ENCODE peak calls at places on chromosomes 4 and X, in seven cellular contexts. L is PC-3, R is mammary epithelial cell, P is neural progenitor cell, D is fibroblast of lung, I is HCT116, M is IMR-90. U is an unnamed sample.

GRCh38 chrX:48714573-48714972 is 18.0 kb downstream of the SUV39H1 start:
- DNase-seq in L (peak; percentile 4), R (no peak), P (no peak), D (peak; percentile 1), I (no peak), M (peak; percentile 17), U (no peak)

GRCh38 chrX:3599787-3600465 is 113.5 kb downstream of the PRKX start:
- DNase-seq in L (no peak), R (no peak), P (no peak), D (no peak), I (no peak), M (no peak), U (peak; percentile 5)

GRCh38 chr4:118765399-118765798 is 70.5 kb downstream of the SEC24D start:
- DNase-seq in L (peak; percentile 82), R (peak; percentile 84), P (no peak), D (peak; percentile 98), I (peak; percentile 54), M (peak; percentile 99), U (peak; percentile 98)

GRCh38 chr4:121818215-121818614 is 5.5 kb downstream of the CCNA2 start:
- DNase-seq in L (no peak), R (no peak), P (no peak), D (no peak), I (no peak), M (no peak), U (no peak)

GRCh38 chr4:150938417-150938816 is 76.7 kb downstream of the LRBA start:
- DNase-seq in L (peak; percentile 7), R (no peak), P (peak; percentile 82), D (no peak), I (no peak), M (no peak), U (no peak)

GRCh38 chr4:167176723-167177367 is 57.4 kb downstream of the SPOCK3 start:
- DNase-seq in L (no peak), R (no peak), P (no peak), D (no peak), I (no peak), M (no peak), U (no peak)

GRCh38 chr4:10704050-10704810 is 19.7 kb upstream of the CLNK start:
- DNase-seq in L (no peak), R (no peak), P (no peak), D (peak; percentile 49), I (no peak), M (peak; percentile 32), U (peak; percentile 59)

GRCh38 chr4:33780952-33781655 is 2463.2 kb downstream of the ARAP2 start:
- DNase-seq in L (peak; percentile 66), R (peak; percentile 12), P (no peak), D (peak; percentile 63), I (peak; percentile 55), M (peak; percentile 49), U (peak; percentile 62)

GRCh38 chr4:140255467-140255866 is 101.5 kb upstream of the MAML3 start:
- DNase-seq in L (no peak), R (no peak), P (no peak), D (peak; percentile 57), I (no peak), M (peak; percentile 67), U (peak; percentile 48)

GRCh38 chr4:20639346-20639745 is 60.9 kb upstream of the PACRGL start:
- DNase-seq in L (no peak), R (no peak), P (no peak), D (no peak), I (no peak), M (no peak), U (no peak)

GRCh38 chrX:94178145-94178790 is 504.3 kb downstream of the FAM133A start:
- DNase-seq in L (peak; percentile 57), R (peak; percentile 72), P (no peak), D (no peak), I (no peak), M (no peak), U (no peak)

GRCh38 chr4:70830054-70830453 is 9.6 kb downstream of the GRSF1 start:
- DNase-seq in L (no peak), R (no peak), P (no peak), D (no peak), I (no peak), M (no peak), U (no peak)

GRCh38 chr4:70833701-70834100 is 6.0 kb downstream of the GRSF1 start:
- DNase-seq in L (no peak), R (no peak), P (no peak), D (no peak), I (no peak), M (peak; percentile 16), U (peak; percentile 19)

GRCh38 chr4:70829015-70829414 is 10.7 kb downstream of the GRSF1 start:
- DNase-seq in L (no peak), R (no peak), P (no peak), D (no peak), I (no peak), M (no peak), U (no peak)

GRCh38 chr4:70831293-70831692 is 8.4 kb downstream of the GRSF1 start:
- DNase-seq in L (no peak), R (no peak), P (no peak), D (no peak), I (no peak), M (no peak), U (no peak)

DNA sequence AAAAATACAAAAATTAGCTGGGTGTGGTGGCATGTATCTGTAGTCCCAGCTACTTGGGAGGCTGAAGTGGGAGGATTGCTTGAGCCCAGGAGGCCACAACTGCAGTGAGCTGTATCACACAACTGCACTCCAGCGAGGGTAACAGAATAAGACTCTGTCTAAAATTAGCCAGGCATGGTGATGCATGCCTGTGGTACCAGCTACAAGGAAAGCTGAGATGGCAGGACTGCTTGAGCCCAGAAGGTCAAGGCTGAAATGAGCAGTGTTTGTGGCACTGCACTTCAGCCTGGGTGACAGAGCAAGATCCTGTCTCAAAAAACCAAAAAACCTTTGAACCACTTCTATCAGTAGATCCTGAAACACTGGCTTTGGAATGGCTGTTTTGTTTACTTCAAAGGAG is 10.2 kb downstream of the GRSF1 start:
- DNase-seq in L (no peak), R (no peak), P (no peak), D (no peak), I (no peak), M (no peak), U (no peak)
- H3K36me3 ChIP-seq in L (peaks cover 72% of the 10 kb centered on the region), R (peaks cover 36% of the 10 kb centered on the region), P (peaks cover 37% of the 10 kb centered on the region), D (peaks cover 14% of the 10 kb centered on the region), I (peaks cover 75% of the 10 kb centered on the region), M (peaks cover 47% of the 10 kb centered on the region), U (peaks cover 59% of the 10 kb centered on the region)

GRCh38 chrX:115560978-115561604 is at the start of gene PLS3:
- DNase-seq in L (peak; percentile 78), R (peak; percentile 81), P (peak; percentile 93), D (peak; percentile 83), I (peak; percentile 77), M (peak; percentile 83), U (peak; percentile 83)
- H3K9ac ChIP-seq in L (peak within 1 kb of the TSS; percentile 100), R (peak within 1 kb of the TSS; percentile 90), P (peak within 1 kb of the TSS; percentile 56), D (peak within 1 kb of the TSS; percentile 73), I (peak within 1 kb of the TSS; percentile 83), M (peak within 1 kb of the TSS; percentile 99), U (peak within 1 kb of the TSS; percentile 95)

GRCh38 chrX:11970935-11971334 is 167.3 kb upstream of the FRMPD4 start:
- DNase-seq in L (peak; percentile 25), R (peak; percentile 38), P (no peak), D (peak; percentile 2), I (no peak), M (peak; percentile 17), U (peak; percentile 12)

GRCh38 chrX:11967986-11968385 is 170.3 kb upstream of the FRMPD4 start:
- DNase-seq in L (peak; percentile 58), R (peak; percentile 44), P (no peak), D (no peak), I (no peak), M (peak; percentile 1), U (peak; percentile 20)

GRCh38 chrX:11968470-11968869 is 169.8 kb upstream of the FRMPD4 start:
- DNase-seq in L (peak; percentile 81), R (peak; percentile 67), P (no peak), D (no peak), I (no peak), M (peak; percentile 21), U (peak; percentile 65)

GRCh38 chrX:11965436-11965835 is 172.8 kb upstream of the FRMPD4 start:
- DNase-seq in L (no peak), R (no peak), P (no peak), D (no peak), I (no peak), M (no peak), U (no peak)

DNA sequence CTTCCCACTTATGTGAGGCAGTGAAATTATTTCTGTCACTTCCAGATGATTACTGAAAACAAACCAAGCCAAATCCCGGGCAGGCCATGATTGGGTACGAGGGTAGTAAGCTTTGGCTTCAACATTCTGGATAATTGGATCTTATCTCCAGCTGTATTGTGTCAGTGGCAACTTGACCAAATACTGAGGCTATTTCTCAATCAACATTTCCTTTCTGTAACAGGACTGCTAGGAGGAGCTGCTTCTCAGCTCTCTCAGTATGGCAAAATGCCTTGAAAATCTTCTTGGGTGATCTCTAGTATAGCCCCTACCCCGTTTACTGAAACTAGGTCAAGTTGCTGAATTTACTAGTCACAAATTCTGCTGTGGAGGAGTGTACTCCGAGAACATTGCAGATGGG is 169.3 kb upstream of the FRMPD4 start:
- DNase-seq in L (peak; percentile 12), R (no peak), P (no peak), D (peak; percentile 64), I (no peak), M (peak; percentile 30), U (peak; percentile 13)
- H3K4me2 ChIP-seq in L (peak overlapping the region; percentile 37), R (no peak overlapping the region), P (no peak overlapping the region), D (no peak overlapping the region), I (no peak overlapping the region), M (no peak overlapping the region), U (no peak overlapping the region)

GRCh38 chr4:184400375-184400870 is 73.9 kb downstream of the IRF2 start:
- DNase-seq in L (peak; percentile 91), R (peak; percentile 92), P (no peak), D (peak; percentile 97), I (no peak), M (peak; percentile 97), U (peak; percentile 88)

GRCh38 chr4:184397516-184398163 is 76.7 kb downstream of the IRF2 start:
- DNase-seq in L (no peak), R (no peak), P (no peak), D (no peak), I (no peak), M (no peak), U (no peak)

GRCh38 chr4:184400891-184401290 is 73.5 kb downstream of the IRF2 start:
- DNase-seq in L (no peak), R (peak; percentile 89), P (no peak), D (no peak), I (no peak), M (no peak), U (peak; percentile 20)

GRCh38 chr4:184399505-184399893 is 74.9 kb downstream of the IRF2 start:
- DNase-seq in L (no peak), R (no peak), P (no peak), D (no peak), I (no peak), M (no peak), U (no peak)

DNA sequence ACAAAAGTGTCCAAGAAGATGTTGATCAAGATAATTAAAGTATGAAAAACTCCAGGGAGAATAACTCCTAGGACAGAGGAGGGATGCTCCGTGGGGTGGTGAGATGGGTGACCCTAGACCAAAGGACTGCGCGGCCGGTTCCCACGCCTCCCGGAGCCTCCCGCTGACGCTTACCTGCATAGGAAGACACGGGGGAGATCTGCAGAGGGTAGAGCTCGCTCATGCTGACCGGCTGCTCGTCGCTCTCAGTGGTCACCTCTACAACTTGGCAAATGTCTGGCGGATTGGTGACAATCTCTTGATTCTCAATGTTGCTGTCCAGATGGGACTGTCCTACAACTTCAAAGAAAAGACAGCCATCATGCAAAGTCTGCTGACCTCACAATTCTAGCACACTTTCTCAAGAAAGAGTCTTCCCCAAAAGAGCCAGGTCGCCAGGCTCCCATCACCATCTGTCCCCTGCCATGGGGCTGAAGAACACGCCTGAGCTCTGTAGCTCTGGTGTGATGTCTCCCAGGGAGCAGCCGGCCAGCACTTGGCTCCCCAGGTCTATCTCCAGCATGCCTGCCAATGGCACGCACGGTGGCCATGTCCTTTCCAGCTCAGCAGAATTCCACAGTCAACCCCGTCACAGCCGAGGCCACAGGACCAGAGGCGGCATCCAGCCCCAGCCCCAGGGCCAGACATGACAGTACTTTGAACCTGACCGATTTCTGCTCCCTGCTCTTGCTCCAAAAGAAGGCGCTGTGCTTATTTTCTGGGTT is 75.4 kb downstream of the IRF2 start:
- DNase-seq in L (no peak), R (no peak), P (no peak), D (no peak), I (no peak), M (no peak), U (no peak)
- H3K36me3 ChIP-seq in L (no peaks in the 10 kb centered on the region), R (peaks cover 11% of the 10 kb centered on the region), P (no peaks in the 10 kb centered on the region), D (no peaks in the 10 kb centered on the region), I (no peaks in the 10 kb centered on the region), M (peaks cover 40% of the 10 kb centered on the region), U (no peaks in the 10 kb centered on the region)

U was measured in astrocyte.